ENCODE peak calls at places on chromosomes 1 and 21, in eight cellular contexts. One of them, this sample, is unnamed.

GRCh38 chr1:239778221-239778813 is 313.4 kb upstream of the FMN2 start:
- DNase-seq in H9: no peak
- DNase-seq in GM23248: no peak
- DNase-seq in fibroblast of lung: no peak
- DNase-seq in DND-41: no peak
- DNase-seq in PC-3: peak; percentile 30
- DNase-seq in HCT116: no peak
- DNase-seq in neural progenitor cell: no peak
- DNase-seq in this sample: no peak

GRCh38 chr21:45281411-45282282 is 6.0 kb downstream of the POFUT2 start:
- DNase-seq in H9: peak; percentile 23
- DNase-seq in GM23248: no peak
- DNase-seq in fibroblast of lung: no peak
- DNase-seq in DND-41: no peak
- DNase-seq in PC-3: no peak
- DNase-seq in HCT116: no peak
- DNase-seq in neural progenitor cell: no peak
- DNase-seq in this sample: no peak

GRCh38 chr1:228149341-228150020 is at the start of gene GJC2:
- DNase-seq in H9: peak; percentile 67
- DNase-seq in GM23248: peak; percentile 36
- DNase-seq in fibroblast of lung: peak; percentile 33
- DNase-seq in DND-41: no peak
- DNase-seq in PC-3: no peak
- DNase-seq in HCT116: no peak
- DNase-seq in neural progenitor cell: peak; percentile 63
- DNase-seq in this sample: peak; percentile 55

GRCh38 chr1:95003433-95003738 is 69.4 kb downstream of the ALG14 start:
- DNase-seq in H9: no peak
- DNase-seq in GM23248: peak; percentile 44
- DNase-seq in fibroblast of lung: peak; percentile 37
- DNase-seq in DND-41: no peak
- DNase-seq in PC-3: no peak
- DNase-seq in HCT116: no peak
- DNase-seq in neural progenitor cell: no peak
- DNase-seq in this sample: no peak

GRCh38 chr1:245614986-245615385 is 460.2 kb downstream of the KIF26B start:
- DNase-seq in H9: no peak
- DNase-seq in GM23248: peak; percentile 23
- DNase-seq in fibroblast of lung: no peak
- DNase-seq in DND-41: no peak
- DNase-seq in PC-3: no peak
- DNase-seq in HCT116: no peak
- DNase-seq in neural progenitor cell: no peak
- DNase-seq in this sample: no peak

GRCh38 chr1:41862411-41863221 is 56.1 kb downstream of the HIVEP3 start:
- DNase-seq in H9: no peak
- DNase-seq in GM23248: peak; percentile 95
- DNase-seq in fibroblast of lung: peak; percentile 70
- DNase-seq in DND-41: peak; percentile 78
- DNase-seq in PC-3: peak; percentile 96
- DNase-seq in HCT116: peak; percentile 83
- DNase-seq in neural progenitor cell: no peak
- DNase-seq in this sample: no peak

GRCh38 chr1:201506573-201507567 is at the start of gene CSRP1:
- DNase-seq in H9: peak; percentile 48
- DNase-seq in GM23248: peak; percentile 94
- DNase-seq in fibroblast of lung: peak; percentile 87
- DNase-seq in DND-41: peak; percentile 88
- DNase-seq in PC-3: peak; percentile 74
- DNase-seq in HCT116: peak; percentile 71
- DNase-seq in neural progenitor cell: peak; percentile 34
- DNase-seq in this sample: peak; percentile 87

GRCh38 chr1:1308756-1309524 is 543 bp downstream of the PUSL1 start:
- DNase-seq in H9: peak; percentile 51
- DNase-seq in GM23248: peak; percentile 49
- DNase-seq in fibroblast of lung: no peak
- DNase-seq in DND-41: no peak
- DNase-seq in PC-3: peak; percentile 50
- DNase-seq in HCT116: no peak
- DNase-seq in neural progenitor cell: peak; percentile 42
- DNase-seq in this sample: peak; percentile 47

GRCh38 chr1:91650764-91651163 is 150.1 kb downstream of the CDC7 start:
- DNase-seq in H9: no peak
- DNase-seq in GM23248: peak; percentile 99
- DNase-seq in fibroblast of lung: peak; percentile 100
- DNase-seq in DND-41: no peak
- DNase-seq in PC-3: peak; percentile 59
- DNase-seq in HCT116: no peak
- DNase-seq in neural progenitor cell: no peak
- DNase-seq in this sample: no peak

GRCh38 chr1:226677121-226678020 is 61.7 kb downstream of the ITPKB start:
- DNase-seq in H9: no peak
- DNase-seq in GM23248: peak; percentile 97
- DNase-seq in fibroblast of lung: peak; percentile 67
- DNase-seq in DND-41: peak; percentile 77
- DNase-seq in PC-3: peak; percentile 99
- DNase-seq in HCT116: no peak
- DNase-seq in neural progenitor cell: no peak
- DNase-seq in this sample: peak; percentile 69

GRCh38 chr21:32789709-32790108 is 18.2 kb upstream of the PAXBP1 start:
- DNase-seq in H9: no peak
- DNase-seq in GM23248: no peak
- DNase-seq in fibroblast of lung: no peak
- DNase-seq in DND-41: no peak
- DNase-seq in PC-3: no peak
- DNase-seq in HCT116: no peak
- DNase-seq in neural progenitor cell: no peak
- DNase-seq in this sample: no peak

GRCh38 chr1:153960206-153960605 is 1.8 kb upstream of the CRTC2 start:
- DNase-seq in H9: no peak
- DNase-seq in GM23248: no peak
- DNase-seq in fibroblast of lung: no peak
- DNase-seq in DND-41: no peak
- DNase-seq in PC-3: no peak
- DNase-seq in HCT116: no peak
- DNase-seq in neural progenitor cell: no peak
- DNase-seq in this sample: no peak

GRCh38 chr1:96804649-96805048 is 83.1 kb downstream of the PTBP2 start:
- DNase-seq in H9: no peak
- DNase-seq in GM23248: no peak
- DNase-seq in fibroblast of lung: peak; percentile 25
- DNase-seq in DND-41: no peak
- DNase-seq in PC-3: no peak
- DNase-seq in HCT116: no peak
- DNase-seq in neural progenitor cell: no peak
- DNase-seq in this sample: no peak

GRCh38 chr1:52032785-52033131 is 852 bp downstream of the KTI12 start:
- DNase-seq in H9: peak; percentile 52
- DNase-seq in GM23248: peak; percentile 88
- DNase-seq in fibroblast of lung: peak; percentile 59
- DNase-seq in DND-41: no peak
- DNase-seq in PC-3: peak; percentile 45
- DNase-seq in HCT116: no peak
- DNase-seq in neural progenitor cell: no peak
- DNase-seq in this sample: peak; percentile 76

GRCh38 chr1:64664287-64664686 is 80.6 kb upstream of the RAVER2 start:
- DNase-seq in H9: no peak
- DNase-seq in GM23248: no peak
- DNase-seq in fibroblast of lung: no peak
- DNase-seq in DND-41: no peak
- DNase-seq in PC-3: no peak
- DNase-seq in HCT116: no peak
- DNase-seq in neural progenitor cell: peak; percentile 33
- DNase-seq in this sample: no peak

GRCh38 chr21:28908351-28908750 is 84.3 kb downstream of the LTN1 start:
- DNase-seq in H9: no peak
- DNase-seq in GM23248: no peak
- DNase-seq in fibroblast of lung: no peak
- DNase-seq in DND-41: no peak
- DNase-seq in PC-3: no peak
- DNase-seq in HCT116: no peak
- DNase-seq in neural progenitor cell: no peak
- DNase-seq in this sample: no peak

GRCh38 chr1:210633636-210634035 is 304.9 kb downstream of the HHAT start:
- DNase-seq in H9: no peak
- DNase-seq in GM23248: no peak
- DNase-seq in fibroblast of lung: no peak
- DNase-seq in DND-41: no peak
- DNase-seq in PC-3: no peak
- DNase-seq in HCT116: no peak
- DNase-seq in neural progenitor cell: no peak
- DNase-seq in this sample: no peak

GRCh38 chr1:65260851-65261473 is 48.4 kb upstream of the DNAJC6 start:
- DNase-seq in H9: no peak
- DNase-seq in GM23248: peak; percentile 92
- DNase-seq in fibroblast of lung: peak; percentile 29
- DNase-seq in DND-41: no peak
- DNase-seq in PC-3: peak; percentile 81
- DNase-seq in HCT116: peak; percentile 59
- DNase-seq in neural progenitor cell: no peak
- DNase-seq in this sample: no peak

GRCh38 chr1:12031039-12031980 is 12.0 kb downstream of the MIIP start:
- DNase-seq in H9: peak; percentile 49
- DNase-seq in GM23248: peak; percentile 66
- DNase-seq in fibroblast of lung: peak; percentile 30
- DNase-seq in DND-41: peak; percentile 43
- DNase-seq in PC-3: peak; percentile 44
- DNase-seq in HCT116: no peak
- DNase-seq in neural progenitor cell: peak; percentile 51
- DNase-seq in this sample: peak; percentile 63

GRCh38 chr1:182061597-182061996 is at the start of gene ZNF648:
- DNase-seq in H9: peak; percentile 57
- DNase-seq in GM23248: peak; percentile 3
- DNase-seq in fibroblast of lung: no peak
- DNase-seq in DND-41: no peak
- DNase-seq in PC-3: no peak
- DNase-seq in HCT116: no peak
- DNase-seq in neural progenitor cell: peak; percentile 30
- DNase-seq in this sample: no peak
- H2AFZ ChIP-seq in H9: no peak within 1 kb of the TSS
- H2AFZ ChIP-seq in GM23248: no peak within 1 kb of the TSS
- H2AFZ ChIP-seq in fibroblast of lung: no peak within 1 kb of the TSS
- H2AFZ ChIP-seq in DND-41: no peak within 1 kb of the TSS
- H2AFZ ChIP-seq in PC-3: no peak within 1 kb of the TSS
- H2AFZ ChIP-seq in HCT116: peak within 1 kb of the TSS; percentile 30
- H2AFZ ChIP-seq in neural progenitor cell: peak within 1 kb of the TSS; percentile 99
- H2AFZ ChIP-seq in this sample: no peak within 1 kb of the TSS

GRCh38 chr1:15288173-15288926 is 41.3 kb downstream of the FHAD1 start:
- DNase-seq in H9: no peak
- DNase-seq in GM23248: no peak
- DNase-seq in fibroblast of lung: no peak
- DNase-seq in DND-41: no peak
- DNase-seq in PC-3: no peak
- DNase-seq in HCT116: no peak
- DNase-seq in neural progenitor cell: no peak
- DNase-seq in this sample: no peak

GRCh38 chr1:15287035-15287434 is 40.0 kb downstream of the FHAD1 start:
- DNase-seq in H9: no peak
- DNase-seq in GM23248: no peak
- DNase-seq in fibroblast of lung: no peak
- DNase-seq in DND-41: no peak
- DNase-seq in PC-3: no peak
- DNase-seq in HCT116: no peak
- DNase-seq in neural progenitor cell: no peak
- DNase-seq in this sample: no peak

GRCh38 chr1:15289251-15289651 is 42.2 kb downstream of the FHAD1 start:
- DNase-seq in H9: no peak
- DNase-seq in GM23248: no peak
- DNase-seq in fibroblast of lung: no peak
- DNase-seq in DND-41: no peak
- DNase-seq in PC-3: no peak
- DNase-seq in HCT116: no peak
- DNase-seq in neural progenitor cell: no peak
- DNase-seq in this sample: no peak

GRCh38 chr1:15287591-15287990 is 40.6 kb downstream of the FHAD1 start:
- DNase-seq in H9: no peak
- DNase-seq in GM23248: no peak
- DNase-seq in fibroblast of lung: no peak
- DNase-seq in DND-41: no peak
- DNase-seq in PC-3: no peak
- DNase-seq in HCT116: no peak
- DNase-seq in neural progenitor cell: no peak
- DNase-seq in this sample: no peak

DNA sequence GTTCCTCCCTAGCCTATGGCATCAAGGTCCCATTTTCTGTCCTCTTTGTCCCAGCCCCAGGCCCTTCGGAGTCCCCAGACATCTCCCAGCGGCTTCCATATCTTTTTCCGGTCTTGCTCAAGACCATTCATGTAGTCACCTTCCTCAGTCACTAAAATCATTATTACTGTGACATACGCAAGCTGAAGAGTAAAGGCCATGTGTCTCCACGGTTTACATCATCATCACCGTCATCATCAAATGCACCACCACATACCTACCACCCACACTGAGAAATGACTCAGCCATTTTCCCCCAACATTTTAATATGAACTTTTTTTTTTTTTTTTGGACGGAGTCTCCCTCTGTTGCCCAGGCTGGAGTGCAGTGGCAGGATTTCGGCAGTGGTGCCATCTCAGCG is 43.4 kb downstream of the FHAD1 start:
- DNase-seq in H9: no peak
- DNase-seq in GM23248: peak; percentile 79
- DNase-seq in fibroblast of lung: peak; percentile 76
- DNase-seq in DND-41: no peak
- DNase-seq in PC-3: no peak
- DNase-seq in HCT116: no peak
- DNase-seq in neural progenitor cell: no peak
- DNase-seq in this sample: no peak
- H3K4me2 ChIP-seq in H9: no peak overlapping the region
- H3K4me2 ChIP-seq in GM23248: no peak overlapping the region
- H3K4me2 ChIP-seq in fibroblast of lung: no peak overlapping the region
- H3K4me2 ChIP-seq in DND-41: no peak overlapping the region
- H3K4me2 ChIP-seq in PC-3: no peak overlapping the region
- H3K4me2 ChIP-seq in HCT116: no peak overlapping the region
- H3K4me2 ChIP-seq in neural progenitor cell: no peak overlapping the region
- H3K4me2 ChIP-seq in this sample: no peak overlapping the region

GRCh38 chr1:93502561-93502960 is 54.6 kb downstream of the FNBP1L start:
- DNase-seq in H9: no peak
- DNase-seq in GM23248: peak; percentile 2
- DNase-seq in fibroblast of lung: no peak
- DNase-seq in DND-41: no peak
- DNase-seq in PC-3: peak; percentile 15
- DNase-seq in HCT116: no peak
- DNase-seq in neural progenitor cell: no peak
- DNase-seq in this sample: no peak
- H2AFZ ChIP-seq in H9: no peak overlapping the region
- H2AFZ ChIP-seq in GM23248: no peak overlapping the region
- H2AFZ ChIP-seq in fibroblast of lung: no peak overlapping the region
- H2AFZ ChIP-seq in DND-41: no peak overlapping the region
- H2AFZ ChIP-seq in PC-3: no peak overlapping the region
- H2AFZ ChIP-seq in HCT116: no peak overlapping the region
- H2AFZ ChIP-seq in neural progenitor cell: no peak overlapping the region
- H2AFZ ChIP-seq in this sample: no peak overlapping the region

DNA sequence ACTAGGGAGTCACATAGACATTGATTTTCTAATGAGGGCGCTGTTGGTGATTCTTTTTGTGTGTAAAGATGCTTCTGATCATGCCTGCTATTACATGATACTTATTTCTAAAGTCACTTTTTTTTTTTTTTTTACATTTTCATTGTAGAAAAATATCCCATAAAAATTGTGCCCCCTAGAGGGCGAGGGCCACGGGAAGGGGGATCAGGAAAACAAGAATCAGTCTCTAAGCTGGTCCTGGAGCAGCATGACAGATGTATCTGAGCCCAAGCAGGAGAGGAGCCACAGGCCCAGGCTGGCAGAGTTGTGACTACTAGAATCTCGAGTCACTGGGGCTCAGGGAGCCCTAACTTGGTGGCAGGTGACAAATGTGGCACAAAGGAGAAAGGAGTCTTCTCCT is 28.1 kb downstream of the ZSCAN20 start:
- DNase-seq in H9: no peak
- DNase-seq in GM23248: peak; percentile 16
- DNase-seq in fibroblast of lung: no peak
- DNase-seq in DND-41: no peak
- DNase-seq in PC-3: no peak
- DNase-seq in HCT116: no peak
- DNase-seq in neural progenitor cell: no peak
- DNase-seq in this sample: no peak
- H3K4me2 ChIP-seq in H9: no peak overlapping the region
- H3K4me2 ChIP-seq in GM23248: no peak overlapping the region
- H3K4me2 ChIP-seq in fibroblast of lung: no peak overlapping the region
- H3K4me2 ChIP-seq in DND-41: no peak overlapping the region
- H3K4me2 ChIP-seq in PC-3: no peak overlapping the region
- H3K4me2 ChIP-seq in HCT116: no peak overlapping the region
- H3K4me2 ChIP-seq in neural progenitor cell: no peak overlapping the region
- H3K4me2 ChIP-seq in this sample: no peak overlapping the region